ENCODE peak calls at places on chromosome 6, in eight cellular contexts. G, A, L, B, M, D, N and K are unnamed samples.

GRCh38 chr6:34671801-34672656 is 24.5 kb downstream of the ILRUN start:
- DNase-seq in G (no peak), A (no peak), L (peak; percentile 58), B (peak; percentile 77), M (no peak), D (no peak), N (no peak), K (peak; percentile 80)

GRCh38 chr6:149140137-149140909 is 177.2 kb upstream of the TAB2 start:
- DNase-seq in G (no peak), A (no peak), L (peak; percentile 63), B (peak; percentile 75), M (no peak), D (no peak), N (no peak), K (peak; percentile 64)

GRCh38 chr6:82415820-82416219 is 52.2 kb downstream of the TPBG start:
- DNase-seq in G (no peak), A (no peak), L (no peak), B (no peak), M (no peak), D (no peak), N (no peak), K (no peak)

GRCh38 chr6:11309947-11310665 is 77.6 kb upstream of the NEDD9 start:
- DNase-seq in G (no peak), A (no peak), L (no peak), B (no peak), M (no peak), D (no peak), N (no peak), K (no peak)

GRCh38 chr6:154606457-154606856 is 96.0 kb upstream of the CNKSR3 start:
- DNase-seq in G (no peak), A (no peak), L (peak; percentile 90), B (peak; percentile 89), M (no peak), D (no peak), N (no peak), K (peak; percentile 77)

GRCh38 chr6:127516676-127517273 is 2.4 kb downstream of the MTCL3 start:
- DNase-seq in G (peak; percentile 67), A (peak; percentile 29), L (peak; percentile 40), B (peak; percentile 69), M (peak; percentile 23), D (no peak), N (peak; percentile 53), K (peak; percentile 34)

GRCh38 chr6:4732691-4733315 is 43.4 kb upstream of the CDYL start:
- DNase-seq in G (peak; percentile 27), A (peak; percentile 84), L (no peak), B (no peak), M (peak; percentile 36), D (peak; percentile 60), N (peak; percentile 3), K (no peak)

GRCh38 chr6:13813621-13814175 is 659 bp downstream of the MCUR1 start:
- DNase-seq in G (no peak), A (peak; percentile 86), L (no peak), B (no peak), M (peak; percentile 26), D (no peak), N (peak; percentile 62), K (no peak)

GRCh38 chr6:139587469-139587868 is 213.0 kb upstream of the CITED2 start:
- DNase-seq in G (no peak), A (no peak), L (no peak), B (no peak), M (peak; percentile 61), D (peak; percentile 90), N (no peak), K (no peak)

GRCh38 chr6:9614778-9615177 is 800.1 kb downstream of the TFAP2A start:
- DNase-seq in G (no peak), A (no peak), L (no peak), B (no peak), M (no peak), D (no peak), N (no peak), K (no peak)

GRCh38 chr6:82818727-82819126 is 246.9 kb downstream of the UBE3D start:
- DNase-seq in G (no peak), A (no peak), L (no peak), B (no peak), M (no peak), D (peak; percentile 54), N (no peak), K (no peak)

GRCh38 chr6:111478064-111478476 is 4.9 kb downstream of the REV3L start:
- DNase-seq in G (no peak), A (no peak), L (no peak), B (no peak), M (no peak), D (no peak), N (no peak), K (no peak)

GRCh38 chr6:10418862-10419748 is 4.2 kb upstream of the TFAP2A start:
- DNase-seq in G (no peak), A (peak; percentile 82), L (no peak), B (peak; percentile 7), M (no peak), D (no peak), N (no peak), K (no peak)

GRCh38 chr6:167720456-167721285 is 106.0 kb upstream of the AFDN start:
- DNase-seq in G (no peak), A (no peak), L (no peak), B (no peak), M (no peak), D (no peak), N (no peak), K (no peak)

GRCh38 chr6:152338335-152339125 is 298.6 kb downstream of the SYNE1 start:
- DNase-seq in G (peak; percentile 45), A (peak; percentile 52), L (peak; percentile 37), B (peak; percentile 66), M (peak; percentile 30), D (no peak), N (peak; percentile 8), K (peak; percentile 58)

GRCh38 chr6:123830110-123830509 is 26.4 kb downstream of the NKAIN2 start:
- DNase-seq in G (no peak), A (no peak), L (no peak), B (no peak), M (no peak), D (no peak), N (no peak), K (no peak)